ENCODE peak calls at places on chromosomes 1 and 21, in four cellular contexts. B is Calu3, N is AG04450, M is body of pancreas. Y is an unnamed sample.
A peak's percentile ranks its signal among the peaks of the same experiment; 100 is the strongest.

GRCh38 chr1:15016001-15016400 is 137.5 kb upstream of the TMEM51 start:
- DNase-seq in B (no peak), N (no peak), M (no peak), Y (no peak)

GRCh38 chr1:57272150-57272549 is 151.7 kb downstream of the DAB1 start:
- DNase-seq in B (no peak), N (no peak), M (no peak), Y (no peak)

GRCh38 chr1:228836954-228837481 is 101.7 kb downstream of the RHOU start:
- DNase-seq in B (no peak), N (no peak), M (no peak), Y (no peak)

GRCh38 chr21:43761886-43762285 is 14.2 kb downstream of the CSTB start:
- DNase-seq in B (no peak), N (no peak), M (no peak), Y (no peak)

GRCh38 chr1:242826706-242827336 is 302.3 kb upstream of the PLD5 start:
- DNase-seq in B (no peak), N (no peak), M (no peak), Y (no peak)

GRCh38 chr1:161956097-161956496 is 67.6 kb downstream of the OLFML2B start:
- DNase-seq in B (no peak), N (peak; percentile 29), M (no peak), Y (peak; percentile 91)

GRCh38 chr1:24735156-24735618 is 10.1 kb upstream of the CLIC4 start:
- DNase-seq in B (no peak), N (no peak), M (no peak), Y (no peak)

GRCh38 chr1:245765241-245766000 is 610.6 kb downstream of the KIF26B start:
- DNase-seq in B (no peak), N (peak; percentile 59), M (no peak), Y (no peak)

GRCh38 chr1:77412794-77413530 is 131.1 kb downstream of the AK5 start:
- DNase-seq in B (no peak), N (no peak), M (no peak), Y (no peak)

GRCh38 chr1:239803666-239804228 is 287.9 kb upstream of the FMN2 start:
- DNase-seq in B (no peak), N (no peak), M (no peak), Y (no peak)

GRCh38 chr1:185144233-185144632 is 12.5 kb downstream of the TRMT1L start:
- DNase-seq in B (no peak), N (peak; percentile 10), M (no peak), Y (no peak)

DNA sequence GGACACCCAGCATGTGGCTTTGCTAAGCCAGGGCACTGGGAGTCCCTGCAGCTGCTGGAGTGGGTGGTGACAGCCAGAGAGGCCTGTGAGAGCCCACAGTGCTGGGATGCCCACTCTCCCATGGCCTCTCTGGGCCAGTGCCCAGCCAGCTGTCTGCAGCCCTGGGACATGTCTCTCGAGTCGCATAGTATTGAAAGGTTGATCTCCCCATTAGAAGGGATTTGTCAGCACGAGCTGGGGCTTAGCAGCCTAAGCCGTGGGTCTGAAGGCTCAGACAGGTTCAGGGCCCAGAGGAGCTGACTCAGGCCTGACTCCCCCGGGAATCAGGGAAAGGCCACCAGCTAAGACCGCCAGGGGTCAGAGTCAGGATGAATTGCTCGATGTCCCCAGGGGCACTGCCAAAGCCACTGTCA is 53.5 kb downstream of the FOXD2 start:
- DNase-seq in B (no peak), N (no peak), M (no peak), Y (no peak)
- TF ChIP-seq CTCF in B (no peak), N (no peak), M (no peak), Y (no peak)

GRCh38 chr1:221039616-221040015 is 160.4 kb downstream of the HLX start:
- DNase-seq in B (no peak), N (no peak), M (no peak), Y (no peak)

GRCh38 chr1:221040074-221040473 is 160.8 kb downstream of the HLX start:
- DNase-seq in B (no peak), N (no peak), M (no peak), Y (no peak)

GRCh38 chr1:221035680-221036153 is 156.5 kb downstream of the HLX start:
- DNase-seq in B (no peak), N (no peak), M (no peak), Y (no peak)

GRCh38 chr1:221044538-221044937 is 165.3 kb downstream of the HLX start:
- DNase-seq in B (no peak), N (no peak), M (no peak), Y (no peak)

DNA sequence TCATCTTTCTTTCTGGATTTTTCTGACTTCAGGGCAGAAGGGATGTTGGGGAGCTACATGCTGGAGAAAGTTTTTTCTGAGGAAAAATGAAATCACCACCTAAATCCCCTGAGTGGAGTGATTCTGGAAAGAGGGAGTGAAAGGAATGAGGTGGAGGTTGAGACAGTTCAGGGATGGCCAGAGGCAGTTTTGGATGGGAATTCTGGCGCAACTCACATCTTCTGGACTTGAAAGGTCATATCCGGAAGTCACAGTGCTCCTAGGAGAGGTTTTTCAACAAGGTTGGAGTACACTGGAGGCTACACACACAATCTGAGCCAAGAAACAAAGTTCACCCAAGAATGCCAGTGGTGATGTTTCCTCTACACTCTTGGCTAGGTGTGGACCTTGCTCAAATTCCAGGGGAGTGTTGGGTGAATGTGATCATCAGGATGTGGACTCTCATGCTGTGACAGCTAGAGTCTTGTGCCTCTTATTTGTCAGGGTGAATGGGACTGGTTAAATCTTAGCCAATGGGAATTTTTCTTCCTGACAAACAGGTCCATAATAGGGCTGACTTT is 161.6 kb downstream of the HLX start:
- DNase-seq in B (no peak), N (no peak), M (no peak), Y (no peak)
- TF ChIP-seq CTCF in B (no peak), N (no peak), M (no peak), Y (no peak)

DNA sequence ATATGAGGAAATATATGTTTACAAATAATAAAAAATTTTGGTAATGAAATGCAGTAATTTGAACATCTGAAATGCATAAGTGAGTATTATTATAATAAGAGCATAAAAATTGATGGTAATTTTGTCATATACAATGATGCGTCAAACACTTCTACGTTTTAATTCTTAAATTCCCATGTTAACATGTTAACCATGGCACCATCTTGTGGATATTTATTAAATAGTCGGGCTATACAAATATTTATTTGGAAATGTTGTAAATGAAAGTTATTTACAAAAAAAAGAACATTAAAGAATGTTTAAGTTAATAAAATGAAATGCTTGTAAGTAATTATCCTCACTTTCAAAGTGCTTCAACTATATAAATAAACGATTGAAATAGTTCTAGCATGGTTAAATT is 57.2 kb upstream of the C1orf185 start:
- DNase-seq in B (no peak), N (no peak), M (no peak), Y (no peak)
- TF ChIP-seq CTCF in B (no peak), N (no peak), M (peak; percentile 51), Y (no peak)

GRCh38 chr21:38236232-38236631 is 20.6 kb upstream of the KCNJ15 start:
- DNase-seq in B (peak; percentile 37), N (no peak), M (no peak), Y (no peak)
- TF ChIP-seq CTCF in B (no peak), N (peak; percentile 38), M (no peak), Y (no peak)

GRCh38 chr1:100847481-100847880 is 47.2 kb downstream of the EXTL2 start:
- DNase-seq in B (no peak), N (no peak), M (no peak), Y (no peak)

GRCh38 chr1:100851726-100852125 is 42.9 kb downstream of the EXTL2 start:
- DNase-seq in B (no peak), N (no peak), M (no peak), Y (no peak)
- TF ChIP-seq CTCF in B (no peak), N (no peak), M (no peak), Y (no peak)

GRCh38 chr1:112510340-112510739 is 1.6 kb downstream of the WNT2B start:
- DNase-seq in B (no peak), N (no peak), M (no peak), Y (no peak)
- TF ChIP-seq CTCF in B (no peak), N (no peak), M (no peak), Y (no peak)

GRCh38 chr1:234242091-234242490 is 131.2 kb upstream of the COA6 start:
- DNase-seq in B (no peak), N (no peak), M (no peak), Y (no peak)
- TF ChIP-seq CTCF in B (no peak), N (no peak), M (no peak), Y (no peak)

Y was measured in AG09319.